ENCODE peak calls at places on chromosomes 7 and 10, in six cellular contexts. A, G, K, Y, C and T are unnamed samples.

GRCh38 chr10:94104316-94105060 is 110.8 kb downstream of the PLCE1 start:
- DNase-seq in A (no peak), G (no peak), Y (no peak), C (no peak), K (no peak), T (no peak)

GRCh38 chr7:73984481-73985205 is 43.3 kb upstream of the ELN start:
- DNase-seq in Y (no peak), A (no peak), K (no peak), G (no peak), C (no peak), T (no peak)

GRCh38 chr7:50394315-50394714 is 55.8 kb downstream of the FIGNL1 start:
- DNase-seq in C (no peak), A (peak; percentile 53), Y (no peak), G (no peak), K (no peak), T (no peak)

GRCh38 chr10:126935263-126935946 is 30.2 kb downstream of the DOCK1 start:
- DNase-seq in Y (no peak), G (peak; percentile 28), A (no peak), C (no peak), K (no peak), T (no peak)

GRCh38 chr7:127550247-127550646 is 35.1 kb downstream of the GCC1 start:
- DNase-seq in G (no peak), Y (no peak), C (no peak), K (no peak), A (no peak), T (no peak)

GRCh38 chr10:80528185-80528700 is 9.5 kb upstream of the SH2D4B start:
- DNase-seq in K (no peak), C (no peak), A (no peak), Y (no peak), G (no peak), T (no peak)

GRCh38 chr10:86535057-86535882 is 13.7 kb upstream of the WAPL start:
- DNase-seq in A (no peak), K (peak; percentile 74), C (peak; percentile 33), Y (peak; percentile 13), G (peak; percentile 90), T (no peak)

GRCh38 chr10:48725708-48726107 is 41.0 kb downstream of the WDFY4 start:
- DNase-seq in K (no peak), Y (no peak), C (no peak), A (no peak), G (no peak), T (no peak)

GRCh38 chr10:33291053-33291592 is 43.3 kb downstream of the NRP1 start:
- DNase-seq in A (no peak), C (no peak), G (no peak), K (no peak), Y (no peak), T (no peak)

GRCh38 chr7:132410385-132410784 is 165.9 kb downstream of the PLXNA4 start:
- DNase-seq in C (no peak), K (no peak), Y (no peak), G (no peak), A (no peak), T (no peak)

GRCh38 chr7:20504060-20504459 is 111.4 kb upstream of the ABCB5 start:
- DNase-seq in Y (no peak), C (no peak), G (no peak), A (no peak), K (no peak), T (no peak)